ENCODE peak calls at places on chromosomes 7 and 10, in nine cellular contexts. J is CD8-positive, alpha-beta memory T cell; W is OCI-LY7; L is RWPE2; N is spleen; T is ascending aorta; X is body of pancreas; O is stomach; K is left ventricle myocardium inferior. P is an unnamed sample.

GRCh38 chr10:32377458-32378370 is 30.8 kb upstream of the EPC1 start:
- DNase-seq in T (no peak), J (peak), X (peak), K (no peak), N (no peak), O (no peak), W (peak), L (no peak), P (no peak)

GRCh38 chr10:45380903-45381610 is 7.0 kb downstream of the ALOX5 start:
- DNase-seq in J (no peak), W (no peak), N (peak), O (no peak), X (peak), T (no peak), L (no peak), K (no peak), P (no peak)

GRCh38 chr10:44557596-44558191 is 172.8 kb upstream of the CXCL12 start:
- DNase-seq in W (no peak), X (no peak), K (no peak), O (no peak), L (no peak), J (no peak), T (no peak), N (no peak), P (no peak)

GRCh38 chr7:118858651-118859149 is 634.2 kb downstream of the ANKRD7 start:
- DNase-seq in O (no peak), L (peak), N (peak), K (no peak), X (no peak), T (no peak), J (no peak), W (no peak), P (no peak)

GRCh38 chr7:37112882-37113281 is 335.8 kb downstream of the ELMO1 start:
- DNase-seq in L (no peak), X (no peak), O (no peak), N (no peak), K (no peak), J (no peak), W (no peak), T (no peak), P (no peak)

GRCh38 chr7:99734987-99735386 is at the start of gene CYP3A7:
- DNase-seq in L (no peak), J (no peak), T (no peak), X (no peak), O (no peak), N (no peak), K (no peak), W (no peak), P (no peak)

GRCh38 chr10:91798736-91799579 is 732 bp downstream of the TNKS2 start:
- DNase-seq in W (peak), O (peak), K (peak), J (peak), T (no peak), X (peak), L (no peak), N (peak), P (no peak)

GRCh38 chr7:51253157-51253556 is 63.5 kb downstream of the COBL start:
- DNase-seq in X (no peak), J (no peak), L (no peak), K (no peak), N (no peak), O (no peak), T (no peak), W (no peak), P (no peak)

GRCh38 chr7:46058424-46058823 is 137.4 kb upstream of the IGFBP3 start:
- DNase-seq in O (no peak), J (no peak), W (no peak), K (no peak), L (no peak), N (no peak), T (no peak), X (no peak), P (peak)

GRCh38 chr10:115844592-115844991 is 428.4 kb downstream of the GFRA1 start:
- DNase-seq in X (no peak), N (no peak), W (no peak), L (no peak), O (no peak), T (no peak), K (no peak), J (no peak), P (no peak)

GRCh38 chr10:5570007-5570655 is 45.4 kb downstream of the CALML3 start:
- DNase-seq in W (no peak), J (no peak), T (no peak), K (peak), L (no peak), O (no peak), X (no peak), N (peak), P (no peak)

GRCh38 chr7:155738652-155739537 is 73.4 kb downstream of the SHH start:
- DNase-seq in L (no peak), T (no peak), J (peak), O (peak), W (peak), K (peak), X (peak), N (peak), P (peak)

GRCh38 chr10:99977916-99978315 is 31.8 kb downstream of the DNMBP start:
- DNase-seq in L (no peak), W (no peak), T (no peak), O (no peak), N (no peak), X (no peak), J (no peak), K (no peak), P (no peak)

GRCh38 chr7:5064391-5065106 is 18.9 kb downstream of the RBAK start:
- DNase-seq in L (no peak), N (no peak), K (no peak), T (no peak), X (no peak), O (no peak), W (no peak), J (no peak), P (no peak)

GRCh38 chr7:150967332-150967731 is 10.8 kb downstream of the KCNH2 start:
- DNase-seq in N (no peak), T (no peak), L (no peak), W (no peak), K (no peak), X (no peak), J (no peak), O (no peak), P (no peak)

GRCh38 chr10:101485681-101486554 is 102.1 kb downstream of the POLL start:
- DNase-seq in X (no peak), O (no peak), N (no peak), T (no peak), K (no peak), L (no peak), W (no peak), J (no peak), P (no peak)

GRCh38 chr7:52639981-52640380 is 395.5 kb upstream of the POM121L12 start:
- DNase-seq in O (no peak), W (no peak), L (no peak), K (no peak), J (no peak), T (no peak), N (no peak), X (no peak), P (no peak)

GRCh38 chr10:71714592-71714991 is 5.0 kb downstream of the C10orf105 start:
- DNase-seq in N (no peak), X (no peak), K (no peak), T (no peak), L (no peak), W (no peak), J (no peak), O (no peak), P (no peak)

GRCh38 chr10:5317547-5318107 is 47.1 kb upstream of the UCN3 start:
- DNase-seq in T (no peak), O (no peak), L (peak), X (no peak), J (no peak), K (no peak), N (no peak), W (peak), P (peak)

GRCh38 chr7:149225656-149226055 is 13.8 kb upstream of the ZNF212 start:
- DNase-seq in W (no peak), J (no peak), T (no peak), K (no peak), O (no peak), N (peak), L (no peak), X (no peak), P (no peak)

GRCh38 chr7:2006921-2007381 is 225.8 kb downstream of the MAD1L1 start:
- DNase-seq in W (no peak), N (peak), T (no peak), L (peak), O (no peak), J (no peak), X (peak), K (no peak), P (no peak)

GRCh38 chr7:121049028-121049791 is 60.7 kb downstream of the CPED1 start:
- DNase-seq in K (no peak), X (no peak), O (no peak), T (no peak), J (no peak), L (no peak), N (no peak), W (no peak), P (no peak)

GRCh38 chr7:43668035-43668434 is 61.3 kb downstream of the COA1 start:
- DNase-seq in X (no peak), J (no peak), O (no peak), T (no peak), N (no peak), K (no peak), L (no peak), W (no peak), P (no peak)

GRCh38 chr7:43669286-43670081 is 59.8 kb downstream of the COA1 start:
- DNase-seq in L (no peak), W (no peak), O (no peak), K (no peak), X (no peak), T (no peak), J (peak), N (no peak), P (no peak)

GRCh38 chr7:43666938-43667337 is 62.4 kb downstream of the COA1 start:
- DNase-seq in X (no peak), N (no peak), J (no peak), O (no peak), L (no peak), K (no peak), W (no peak), T (no peak), P (no peak)

GRCh38 chr7:43674559-43675436 is 54.5 kb downstream of the COA1 start:
- DNase-seq in O (no peak), N (no peak), L (no peak), W (no peak), K (no peak), J (no peak), X (peak), T (no peak), P (peak)

GRCh38 chr7:43671520-43671919 is 57.8 kb downstream of the COA1 start:
- DNase-seq in K (no peak), L (no peak), W (no peak), X (no peak), T (no peak), N (no peak), O (no peak), J (no peak), P (no peak)
- H3K27ac ChIP-seq in K (no peak), L (no peak), W (no peak), X (no peak), T (no peak), N (no peak), O (no peak), J (no peak), P (no peak)

GRCh38 chr7:55410641-55411239 is 45.6 kb downstream of the LANCL2 start:
- DNase-seq in K (no peak), J (no peak), N (no peak), X (no peak), L (no peak), W (no peak), T (no peak), O (no peak), P (no peak)

GRCh38 chr7:55405856-55406541 is 40.9 kb downstream of the LANCL2 start:
- DNase-seq in W (no peak), X (peak), J (no peak), T (no peak), K (no peak), N (no peak), O (peak), L (no peak), P (no peak)

GRCh38 chr7:55413442-55413841 is 48.3 kb downstream of the LANCL2 start:
- DNase-seq in O (no peak), J (no peak), T (no peak), W (no peak), X (no peak), K (no peak), L (no peak), N (no peak), P (no peak)

GRCh38 chr7:55411844-55412243 is 46.7 kb downstream of the LANCL2 start:
- DNase-seq in T (no peak), N (no peak), X (no peak), O (no peak), L (no peak), K (no peak), W (no peak), J (no peak), P (no peak)

GRCh38 chr7:55409474-55410225 is 44.5 kb downstream of the LANCL2 start:
- DNase-seq in J (no peak), W (no peak), K (no peak), X (no peak), L (no peak), T (no peak), O (no peak), N (no peak), P (no peak)
- H3K27ac ChIP-seq in J (no peak), W (no peak), K (no peak), X (no peak), L (no peak), T (no peak), O (no peak), N (no peak), P (no peak)

DNA sequence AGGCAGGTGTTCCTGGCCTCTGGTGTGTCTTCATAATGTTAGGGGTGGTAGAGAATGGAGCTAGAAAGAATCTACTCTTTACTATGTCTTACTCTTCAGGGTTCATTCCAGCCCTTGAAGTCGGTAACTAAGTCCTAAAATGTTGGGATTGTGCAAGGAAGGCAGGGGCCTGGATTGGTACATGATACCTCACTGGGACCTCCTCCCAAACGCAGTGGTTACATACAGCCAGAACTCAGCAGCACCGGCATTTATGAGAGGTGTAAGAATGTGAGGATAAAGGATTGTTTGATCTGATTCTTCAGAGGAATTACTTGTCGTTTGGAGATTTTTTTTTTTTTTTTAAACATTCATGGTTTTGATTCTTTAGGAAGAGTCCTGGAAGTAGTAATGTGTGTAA is 6.9 kb downstream of the COMTD1 start:
- DNase-seq in X (no peak), W (no peak), K (no peak), L (no peak), T (no peak), N (no peak), J (no peak), O (peak), P (no peak)
- H3K27ac ChIP-seq in X (no peak), W (no peak), K (peak), L (peak), T (peak), N (no peak), J (no peak), O (peak), P (peak)

DNA sequence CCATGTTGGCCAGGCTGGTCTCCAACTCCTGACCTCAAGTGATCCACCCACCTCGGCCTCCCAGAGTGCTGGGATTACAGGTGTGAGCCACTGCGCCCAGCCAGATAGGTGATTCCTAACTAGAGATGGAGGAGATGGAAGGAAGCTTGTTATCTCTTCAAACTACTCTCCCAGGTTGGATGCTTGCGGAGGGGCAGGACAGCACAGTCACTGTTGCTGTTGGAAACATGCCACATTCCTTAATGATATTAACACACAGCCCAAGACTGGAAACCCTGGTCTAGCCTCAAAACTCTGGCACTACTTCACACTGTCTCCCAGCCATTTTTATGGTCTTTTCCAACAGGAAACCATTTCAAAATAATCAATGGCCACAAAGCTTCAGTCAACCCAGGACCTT is 468.8 kb upstream of the NRP1 start:
- DNase-seq in W (no peak), K (no peak), X (no peak), L (no peak), N (no peak), O (no peak), T (no peak), J (no peak), P (peak)
- H3K27ac ChIP-seq in W (no peak), K (no peak), X (no peak), L (peak), N (no peak), O (no peak), T (no peak), J (no peak), P (peak)

GRCh38 chr10:62581351-62581750 is 207.2 kb downstream of the ZNF365 start:
- DNase-seq in K (no peak), O (no peak), X (no peak), N (no peak), L (no peak), T (no peak), W (no peak), J (no peak), P (no peak)

GRCh38 chr10:62580396-62580795 is 206.2 kb downstream of the ZNF365 start:
- DNase-seq in J (no peak), L (no peak), N (no peak), K (no peak), T (no peak), W (no peak), X (no peak), O (no peak), P (no peak)

GRCh38 chr10:62582804-62583208 is 208.6 kb downstream of the ZNF365 start:
- DNase-seq in N (no peak), J (no peak), W (no peak), O (peak), K (peak), X (peak), T (peak), L (peak), P (peak)

GRCh38 chr10:62584216-62584615 is 210.0 kb downstream of the ZNF365 start:
- DNase-seq in K (no peak), N (no peak), L (no peak), W (no peak), O (no peak), X (no peak), T (no peak), J (no peak), P (no peak)

DNA sequence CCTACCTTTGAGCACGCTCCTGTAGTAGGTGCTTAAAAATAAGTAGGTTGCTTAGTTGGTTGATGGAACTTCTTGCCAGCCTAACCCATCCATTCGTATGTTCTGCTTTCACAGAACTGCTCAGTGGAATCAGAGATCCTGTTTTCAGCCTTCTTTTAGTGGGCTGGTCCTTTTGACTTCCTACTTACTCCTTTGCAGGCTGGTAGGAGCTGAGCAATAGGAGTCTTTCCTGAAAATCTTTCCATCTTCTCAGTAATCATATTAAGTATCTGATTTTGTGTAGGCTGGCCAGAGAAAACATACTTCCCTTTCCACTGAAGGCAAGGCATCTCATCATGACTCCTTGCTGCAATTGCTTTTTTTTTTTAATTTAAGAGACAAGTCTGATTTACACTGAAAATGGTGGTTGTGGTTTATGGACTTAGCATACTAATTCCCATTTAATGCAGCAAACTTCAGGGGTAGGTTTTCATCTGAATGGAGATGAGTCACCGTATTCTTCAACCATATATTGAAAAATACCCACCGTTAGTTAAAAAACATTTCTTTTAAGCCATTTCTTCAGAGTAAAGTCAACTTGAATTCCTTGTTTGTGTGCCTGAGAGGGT is 208.0 kb downstream of the ZNF365 start:
- DNase-seq in N (no peak), W (no peak), J (no peak), K (no peak), O (no peak), X (no peak), T (no peak), L (no peak), P (no peak)
- H3K27ac ChIP-seq in N (peak), W (no peak), J (no peak), K (peak), O (peak), X (no peak), T (peak), L (peak), P (peak)

DNA sequence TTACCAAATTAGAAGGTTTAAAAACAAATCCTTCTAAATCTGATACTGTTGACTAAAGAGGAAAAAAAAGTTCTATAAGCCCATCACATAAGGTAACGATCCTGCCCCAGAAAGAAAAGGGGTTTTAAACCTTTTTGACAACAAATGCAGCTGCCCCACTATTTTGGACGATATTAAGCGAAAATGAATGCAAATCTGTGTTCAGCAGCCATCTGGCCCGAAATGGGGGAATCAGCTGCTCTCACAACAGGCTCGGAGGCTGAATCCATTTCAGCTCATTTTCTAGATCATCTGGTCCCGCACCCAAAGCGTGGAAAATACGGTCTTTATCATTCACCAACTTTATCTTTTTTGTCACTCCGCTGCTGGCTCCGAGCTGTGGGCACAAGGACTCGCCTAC is 2.3 kb upstream of the EBF3 start:
- DNase-seq in K (no peak), T (no peak), W (no peak), X (no peak), N (no peak), L (no peak), J (no peak), O (no peak), P (no peak)
- H3K27ac ChIP-seq in K (no peak), T (no peak), W (no peak), X (no peak), N (no peak), L (no peak), J (no peak), O (no peak), P (no peak)